ENCODE peak calls at places on chromosomes 13 and 19, in seven cellular contexts. N is MV-4-11, W is lung, Z is cardiac muscle cell, D is H54, A is T-helper 9 cell, R is M059J. Y is an unnamed sample.

GRCh38 chr13:100131863-100132574 is 43.1 kb downstream of the PCCA start:
- DNase-seq in N (peak), W (no peak), Z (no peak), D (peak), A (no peak), R (peak), Y (peak)

GRCh38 chr19:41862445-41862986 is 2.5 kb downstream of the RPS19 start:
- DNase-seq in N (no peak), W (no peak), Z (no peak), D (no peak), A (no peak), R (no peak), Y (no peak)

GRCh38 chr19:18469245-18470107 is 31.5 kb upstream of the ISYNA1 start:
- DNase-seq in N (peak), W (peak), Z (peak), D (peak), A (peak), R (peak), Y (peak)

GRCh38 chr13:113930711-113931637 is 42.9 kb downstream of the C13orf46 start:
- DNase-seq in N (peak), W (no peak), Z (no peak), D (no peak), A (peak), R (peak), Y (no peak)

GRCh38 chr13:98672947-98673545 is 79.4 kb downstream of the SLC15A1 start:
- DNase-seq in N (peak), W (peak), Z (peak), D (peak), A (peak), R (peak), Y (peak)

GRCh38 chr13:29978211-29978610 is 127.8 kb upstream of the UBL3 start:
- DNase-seq in N (no peak), W (no peak), Z (no peak), D (no peak), A (no peak), R (no peak), Y (no peak)

GRCh38 chr13:25901460-25902376 is 150.1 kb downstream of the SHISA2 start:
- DNase-seq in N (peak), W (no peak), Z (no peak), D (no peak), A (no peak), R (peak), Y (no peak)

GRCh38 chr13:43558312-43558711 is 228.5 kb downstream of the ENOX1 start:
- DNase-seq in N (no peak), W (no peak), Z (no peak), D (no peak), A (no peak), R (no peak), Y (no peak)

GRCh38 chr19:29583196-29584006 is 22.7 kb upstream of the POP4 start:
- DNase-seq in N (no peak), W (no peak), Z (no peak), D (peak), A (no peak), R (peak), Y (no peak)

GRCh38 chr19:58181902-58182576 is 822 bp upstream of the ZNF274 start:
- DNase-seq in N (peak), W (peak), Z (peak), D (peak), A (peak), R (peak), Y (no peak)

GRCh38 chr13:32902898-32903297 is 113.3 kb upstream of the KL start:
- DNase-seq in N (no peak), W (no peak), Z (no peak), D (no peak), A (no peak), R (peak), Y (no peak)

GRCh38 chr19:6947745-6948144 is 60.4 kb downstream of the ADGRE1 start:
- DNase-seq in N (peak), W (no peak), Z (no peak), D (peak), A (no peak), R (peak), Y (peak)

GRCh38 chr13:30791354-30791921 is 56.1 kb downstream of the ALOX5AP start:
- DNase-seq in N (no peak), W (no peak), Z (no peak), D (no peak), A (no peak), R (no peak), Y (no peak)

GRCh38 chr19:2332341-2333026 is 4.0 kb downstream of the SPPL2B start:
- DNase-seq in N (no peak), W (no peak), Z (no peak), D (no peak), A (peak), R (no peak), Y (no peak)

GRCh38 chr13:44306401-44307192 is 67.0 kb upstream of the SERP2 start:
- DNase-seq in N (no peak), W (no peak), Z (peak), D (peak), A (no peak), R (peak), Y (peak)

GRCh38 chr19:40827386-40828247 is 22.6 kb downstream of the CYP2A6 start:
- DNase-seq in N (no peak), W (no peak), Z (no peak), D (no peak), A (no peak), R (no peak), Y (no peak)

GRCh38 chr19:11421607-11422098 is 2.5 kb upstream of the RGL3 start:
- DNase-seq in N (peak), W (peak), Z (peak), D (no peak), A (no peak), R (peak), Y (no peak)

GRCh38 chr19:13505164-13505695 is 1.0 kb downstream of the CACNA1A start:
- DNase-seq in N (no peak), W (no peak), Z (no peak), D (no peak), A (no peak), R (no peak), Y (no peak)

GRCh38 chr13:67408823-67409222 is 178.7 kb upstream of the PCDH9 start:
- DNase-seq in N (no peak), W (peak), Z (no peak), D (no peak), A (no peak), R (no peak), Y (no peak)

GRCh38 chr19:35109395-35110112 is 6.1 kb upstream of the FXYD3 start:
- DNase-seq in N (no peak), W (no peak), Z (no peak), D (peak), A (no peak), R (peak), Y (peak)

GRCh38 chr19:46471778-46472543 is 598 bp upstream of the PNMA8A start:
- DNase-seq in N (no peak), W (no peak), Z (no peak), D (no peak), A (no peak), R (no peak), Y (no peak)

GRCh38 chr19:4431808-4432674 is 25.6 kb downstream of the UBXN6 start:
- DNase-seq in N (peak), W (no peak), Z (no peak), D (no peak), A (no peak), R (no peak), Y (no peak)

GRCh38 chr19:11377237-11377636 is 2.8 kb downstream of the SWSAP1 start:
- DNase-seq in N (peak), W (no peak), Z (no peak), D (no peak), A (no peak), R (peak), Y (no peak)

GRCh38 chr13:101972191-101972590 is 429.7 kb downstream of the FGF14 start:
- DNase-seq in N (no peak), W (no peak), Z (no peak), D (no peak), A (no peak), R (no peak), Y (no peak)

GRCh38 chr13:95643471-95643813 is 1.1 kb downstream of the DZIP1 start:
- DNase-seq in N (no peak), W (no peak), Z (peak), D (no peak), A (no peak), R (peak), Y (no peak)

GRCh38 chr13:29140277-29140676 is 320.1 kb downstream of the MTUS2 start:
- DNase-seq in N (no peak), W (no peak), Z (peak), D (no peak), A (no peak), R (peak), Y (no peak)

GRCh38 chr19:14162871-14163297 is 26.5 kb upstream of the ASF1B start:
- DNase-seq in N (no peak), W (no peak), Z (no peak), D (no peak), A (no peak), R (no peak), Y (no peak)

GRCh38 chr13:75963318-75963717 is 327.2 kb downstream of the LMO7 start:
- DNase-seq in N (no peak), W (no peak), Z (peak), D (no peak), A (no peak), R (no peak), Y (no peak)

GRCh38 chr13:32314968-32315254 is 252 bp downstream of the ZAR1L start:
- DNase-seq in N (no peak), W (peak), Z (peak), D (no peak), A (peak), R (peak), Y (peak)

GRCh38 chr13:80171096-80171495 is 169.8 kb downstream of the SPRY2 start:
- DNase-seq in N (no peak), W (no peak), Z (no peak), D (no peak), A (no peak), R (peak), Y (no peak)

GRCh38 chr13:38662362-38662761 is 24.5 kb upstream of the FREM2 start:
- DNase-seq in N (no peak), W (no peak), Z (peak), D (no peak), A (no peak), R (peak), Y (no peak)

GRCh38 chr13:57073983-57074382 is 66.7 kb upstream of the PRR20A start:
- DNase-seq in N (no peak), W (no peak), Z (no peak), D (no peak), A (no peak), R (no peak), Y (no peak)

GRCh38 chr19:55598034-55598433 is 1.3 kb downstream of the FIZ1 start:
- DNase-seq in N (no peak), W (no peak), Z (no peak), D (no peak), A (no peak), R (no peak), Y (no peak)

GRCh38 chr13:31267126-31267784 is 67.5 kb downstream of the B3GLCT start:
- DNase-seq in N (no peak), W (no peak), Z (no peak), D (no peak), A (no peak), R (peak), Y (no peak)

Y was measured in HCT116.